ENCODE peak calls at places on chromosomes 16 and 17, in six cellular contexts. H, D, J, N, V and W are unnamed samples.
A peak's percentile ranks its signal among the peaks of the same experiment; 100 is the strongest.

GRCh38 chr16:67664871-67665270 is 1.7 kb downstream of the ENKD1 start:
- DNase-seq in N (no peak), H (no peak), V (no peak), D (no peak), J (no peak), W (no peak)

GRCh38 chr16:81513204-81514040 is 68.8 kb downstream of the CMIP start:
- DNase-seq in N (peak; percentile 66), H (no peak), V (no peak), D (peak; percentile 84), J (no peak), W (peak; percentile 90)

GRCh38 chr17:16419929-16420271 is 4.5 kb downstream of the TRPV2 start:
- DNase-seq in H (no peak), N (peak; percentile 1), V (no peak), D (no peak), J (no peak), W (no peak)

GRCh38 chr17:29155235-29155965 is 24.8 kb downstream of the MYO18A start:
- DNase-seq in N (peak; percentile 51), D (no peak), V (no peak), H (peak; percentile 62), J (peak; percentile 60), W (peak; percentile 74)

GRCh38 chr16:82452002-82452741 is 174.6 kb upstream of the CDH13 start:
- DNase-seq in V (no peak), N (no peak), H (no peak), J (no peak), D (no peak), W (no peak)

GRCh38 chr16:30567160-30567990 is 4.1 kb downstream of the ZNF688 start:
- DNase-seq in D (no peak), V (no peak), H (no peak), J (peak; percentile 67), N (no peak), W (no peak)

GRCh38 chr16:86462334-86463084 is 47.8 kb upstream of the FOXF1 start:
- DNase-seq in H (no peak), J (no peak), V (no peak), D (no peak), N (no peak), W (no peak)

GRCh38 chr16:84281077-84281476 is 13.6 kb upstream of the WFDC1 start:
- DNase-seq in V (peak; percentile 40), D (peak; percentile 7), J (no peak), H (no peak), N (peak; percentile 75), W (no peak)

GRCh38 chr17:79097226-79098055 is 22.8 kb downstream of the ENGASE start:
- DNase-seq in V (no peak), H (no peak), J (no peak), N (peak; percentile 83), D (no peak), W (no peak)

GRCh38 chr17:79840204-79840988 is 1.2 kb upstream of the CBX4 start:
- DNase-seq in J (peak; percentile 35), D (peak; percentile 85), V (peak; percentile 75), N (no peak), H (no peak), W (peak; percentile 81)

GRCh38 chr17:34015253-34015652 is 239.8 kb upstream of the CCL2 start:
- DNase-seq in H (no peak), N (no peak), J (no peak), V (no peak), D (no peak), W (no peak)

GRCh38 chr16:3020247-3020603 is at the start of gene TNFRSF12A:
- DNase-seq in N (peak; percentile 72), J (peak; percentile 48), H (peak; percentile 80), V (peak; percentile 74), D (peak; percentile 90), W (peak; percentile 84)

GRCh38 chr17:2057130-2057713 is 2.3 kb downstream of the HIC1 start:
- DNase-seq in V (peak; percentile 65), J (peak; percentile 24), H (no peak), N (no peak), D (peak; percentile 53), W (no peak)

GRCh38 chr16:2048116-2048543 is 345 bp downstream of the TSC2 start:
- DNase-seq in N (no peak), H (no peak), D (no peak), V (no peak), J (no peak), W (no peak)

GRCh38 chr17:68600123-68600880 is 865 bp downstream of the FAM20A start:
- DNase-seq in N (peak; percentile 71), V (peak; percentile 75), D (peak; percentile 78), H (no peak), J (peak; percentile 11), W (peak; percentile 58)

GRCh38 chr17:45371414-45372324 is 54.8 kb upstream of the MAP3K14 start:
- DNase-seq in H (peak; percentile 93), V (peak; percentile 80), N (peak; percentile 96), D (peak; percentile 91), J (no peak), W (peak; percentile 91)

GRCh38 chr17:10557422-10557821 is 8.0 kb upstream of the MYH2 start:
- DNase-seq in J (no peak), H (no peak), D (no peak), N (no peak), V (no peak), W (no peak)

GRCh38 chr17:37833237-37833859 is 88.5 kb upstream of the HNF1B start:
- DNase-seq in V (no peak), H (no peak), D (peak; percentile 26), N (no peak), J (no peak), W (no peak)

GRCh38 chr16:68022728-68023537 is at the start of the genes DDX28 and DUS2:
- DNase-seq in V (peak; percentile 99), D (peak; percentile 96), H (peak; percentile 91), J (peak; percentile 93), N (peak; percentile 97), W (peak; percentile 93)

GRCh38 chr16:30351586-30352419 is 3.3 kb downstream of the CD2BP2 start:
- DNase-seq in N (no peak), V (no peak), H (no peak), J (no peak), D (peak; percentile 86), W (peak; percentile 87)

GRCh38 chr17:45132569-45133463 is 501 bp upstream of the PLCD3 start:
- DNase-seq in V (peak; percentile 89), D (peak; percentile 92), N (peak; percentile 91), H (peak; percentile 80), J (peak; percentile 67), W (peak; percentile 88)

GRCh38 chr17:36858119-36859002 is 78.9 kb upstream of the LHX1 start:
- DNase-seq in H (no peak), D (no peak), J (no peak), N (no peak), V (no peak), W (no peak)

GRCh38 chr16:715448-716249 is 731 bp downstream of the METRN start:
- DNase-seq in D (no peak), H (no peak), N (peak; percentile 61), V (no peak), J (no peak), W (no peak)

GRCh38 chr17:77316191-77316641 is 175.4 kb downstream of the SEC14L1 start:
- DNase-seq in V (peak; percentile 27), J (no peak), N (peak; percentile 76), H (no peak), D (no peak), W (peak; percentile 52)

GRCh38 chr16:73890524-73891500 is 405.8 kb upstream of the PSMD7 start:
- DNase-seq in V (peak; percentile 62), H (no peak), D (no peak), N (peak; percentile 37), J (no peak), W (no peak)

GRCh38 chr16:12703935-12704334 is 99.8 kb downstream of the CPPED1 start:
- DNase-seq in N (no peak), H (no peak), J (no peak), D (no peak), V (no peak), W (no peak)

GRCh38 chr17:37191219-37191618 is 184.6 kb upstream of the C17orf78 start:
- DNase-seq in H (no peak), N (no peak), V (no peak), D (no peak), J (no peak), W (no peak)

GRCh38 chr17:45863857-45864654 is 19.4 kb downstream of the SPPL2C start:
- DNase-seq in D (no peak), N (no peak), J (no peak), H (no peak), V (no peak), W (no peak)

GRCh38 chr16:65094009-65094408 is 27.9 kb downstream of the CDH11 start:
- DNase-seq in N (no peak), D (no peak), H (no peak), V (no peak), J (no peak), W (no peak)

GRCh38 chr16:17467923-17468540 is 2.7 kb downstream of the XYLT1 start:
- DNase-seq in N (peak; percentile 61), D (peak; percentile 63), H (peak; percentile 68), V (peak; percentile 79), J (peak; percentile 30), W (peak; percentile 72)

GRCh38 chr16:82055728-82056549 is 20.9 kb downstream of the HSD17B2 start:
- DNase-seq in D (no peak), J (no peak), N (no peak), V (no peak), H (no peak), W (no peak)

GRCh38 chr17:80187493-80187892 is 17.7 kb downstream of the CARD14 start:
- DNase-seq in D (peak; percentile 73), H (peak; percentile 26), N (no peak), V (no peak), J (no peak), W (peak; percentile 76)

GRCh38 chr16:12757546-12757945 is 46.1 kb downstream of the CPPED1 start:
- DNase-seq in V (no peak), H (no peak), J (no peak), N (no peak), D (no peak), W (no peak)

GRCh38 chr17:49913226-49914095 is 55.5 kb upstream of the DLX4 start:
- DNase-seq in H (no peak), J (no peak), V (no peak), D (no peak), N (no peak), W (no peak)